ENCODE peak calls at places on chromosomes 16 and 17, in four cellular contexts. U, P, Q and S are unnamed samples.

GRCh38 chr16:86854058-86854621 is 275.8 kb downstream of the FOXL1 start:
- DNase-seq in U (peak; percentile 91), P (peak; percentile 89), Q (no peak), S (no peak)

GRCh38 chr17:52957411-52957810 is 798.9 kb upstream of the CA10 start:
- DNase-seq in U (no peak), P (no peak), Q (no peak), S (no peak)

GRCh38 chr16:79272141-79272577 is 328.4 kb downstream of the MAF start:
- DNase-seq in U (no peak), P (no peak), Q (no peak), S (no peak)

GRCh38 chr17:49741009-49741691 is 22.8 kb downstream of the FAM117A start:
- DNase-seq in U (peak; percentile 71), P (peak; percentile 15), Q (peak; percentile 54), S (no peak)

GRCh38 chr16:82031116-82032084 is 3.7 kb upstream of the HSD17B2 start:
- DNase-seq in U (peak; percentile 83), P (peak; percentile 74), Q (peak; percentile 65), S (peak; percentile 26)

GRCh38 chr16:65725156-65725845 is 603.4 kb upstream of the CDH11 start:
- DNase-seq in U (peak; percentile 28), P (no peak), Q (no peak), S (no peak)

GRCh38 chr17:32815460-32815859 is 61.5 kb downstream of the MYO1D start:
- DNase-seq in U (no peak), P (no peak), Q (no peak), S (no peak)

GRCh38 chr17:55420776-55421178 is 858 bp downstream of the MMD start:
- DNase-seq in U (peak; percentile 55), P (peak; percentile 34), Q (peak; percentile 14), S (no peak)

GRCh38 chr17:61488878-61489718 is 36.9 kb downstream of the TBX4 start:
- DNase-seq in U (no peak), P (no peak), Q (peak; percentile 51), S (no peak)

GRCh38 chr17:9002236-9002609 is 19.1 kb upstream of the NTN1 start:
- DNase-seq in U (no peak), P (no peak), Q (peak; percentile 17), S (no peak)

GRCh38 chr17:9004132-9004960 is 17.0 kb upstream of the NTN1 start:
- DNase-seq in U (no peak), P (no peak), Q (no peak), S (no peak)

GRCh38 chr17:9002610-9003354 is 18.5 kb upstream of the NTN1 start:
- DNase-seq in U (peak; percentile 60), P (no peak), Q (peak; percentile 28), S (no peak)

GRCh38 chr17:9004961-9005285 is 16.4 kb upstream of the NTN1 start:
- DNase-seq in U (no peak), P (no peak), Q (no peak), S (no peak)

GRCh38 chr17:9003355-9004131 is 17.8 kb upstream of the NTN1 start:
- DNase-seq in U (peak; percentile 12), P (no peak), Q (peak; percentile 21), S (no peak)
- TF ChIP-seq EZH2 in U (no peak), P (no peak), Q (no peak), S (no peak)

GRCh38 chr16:88282221-88283041 is 100.3 kb upstream of the ZNF469 start:
- DNase-seq in U (peak; percentile 64), P (peak; percentile 43), Q (peak; percentile 79), S (no peak)
- H3K9me3 ChIP-seq in U (no peaks in the 10 kb centered on the region), P (peaks cover 2% of the 10 kb centered on the region), Q (peaks cover 23% of the 10 kb centered on the region), S (no peaks in the 10 kb centered on the region)

GRCh38 chr17:79809530-79810137 is 12.8 kb upstream of the CBX8 start:
- DNase-seq in U (no peak), P (no peak), Q (no peak), S (no peak)

GRCh38 chr17:79808763-79809529 is 12.1 kb upstream of the CBX8 start:
- DNase-seq in U (no peak), P (peak; percentile 50), Q (peak; percentile 62), S (no peak)

GRCh38 chr17:79811888-79812205 is 15.0 kb upstream of the CBX8 start:
- DNase-seq in U (no peak), P (no peak), Q (no peak), S (no peak)

GRCh38 chr17:79811036-79811887 is 14.4 kb upstream of the CBX8 start:
- DNase-seq in U (peak; percentile 49), P (no peak), Q (peak; percentile 43), S (no peak)

GRCh38 chr17:79810138-79811027 is 13.5 kb upstream of the CBX8 start:
- DNase-seq in U (peak; percentile 86), P (peak; percentile 71), Q (peak; percentile 80), S (no peak)
- TF ChIP-seq EZH2 in U (no peak), P (no peak), Q (no peak), S (no peak)

DNA sequence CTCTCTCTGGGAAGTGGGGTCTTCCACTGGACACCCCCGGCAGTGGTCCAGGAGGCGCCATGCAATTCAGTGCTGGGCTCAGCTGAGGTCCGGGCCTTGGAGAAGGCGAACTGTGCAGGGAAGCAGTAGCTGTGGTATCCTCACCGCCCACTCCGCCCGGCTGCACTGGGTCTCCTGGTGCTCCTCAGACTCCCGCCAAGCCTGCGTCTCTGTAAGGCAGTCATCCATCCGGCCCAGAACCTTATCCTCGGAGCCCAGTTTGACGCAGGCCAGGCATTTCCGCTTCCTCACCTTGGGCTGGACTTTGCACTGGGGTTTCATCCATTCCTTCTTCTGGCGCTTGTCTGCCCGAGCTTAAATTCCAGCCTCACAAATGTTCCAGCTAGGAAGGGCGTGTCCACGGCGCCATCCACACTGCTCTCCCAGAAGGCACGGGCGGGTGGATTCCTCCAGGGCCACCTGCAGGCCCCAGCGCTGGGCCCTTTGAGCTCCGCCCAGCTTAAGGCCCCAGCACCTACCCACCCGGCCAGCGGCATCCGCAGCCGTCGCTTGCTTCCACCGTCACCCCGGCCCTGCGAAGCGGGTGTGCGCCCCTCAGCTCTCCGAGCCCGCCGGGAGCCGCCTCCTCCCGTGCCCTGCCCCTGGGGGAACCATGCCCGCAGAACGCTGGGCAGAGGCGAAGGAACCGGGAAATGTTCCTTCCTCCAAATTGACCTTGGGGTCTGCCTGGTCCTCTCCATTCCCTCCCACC is 1884.8 kb downstream of the TP53TG3F start:
- DNase-seq in U (no peak), P (no peak), Q (no peak), S (no peak)
- H3K9me3 ChIP-seq in U (peaks cover 3% of the 10 kb centered on the region), P (no peaks in the 10 kb centered on the region), Q (peaks cover 6% of the 10 kb centered on the region), S (no peaks in the 10 kb centered on the region)

GRCh38 chr17:7459961-7460545 is 15.2 kb downstream of the CHRNB1 start:
- DNase-seq in U (peak; percentile 38), P (no peak), Q (no peak), S (no peak)
- TF ChIP-seq EZH2 in U (no peak), P (no peak), Q (no peak), S (no peak)

DNA sequence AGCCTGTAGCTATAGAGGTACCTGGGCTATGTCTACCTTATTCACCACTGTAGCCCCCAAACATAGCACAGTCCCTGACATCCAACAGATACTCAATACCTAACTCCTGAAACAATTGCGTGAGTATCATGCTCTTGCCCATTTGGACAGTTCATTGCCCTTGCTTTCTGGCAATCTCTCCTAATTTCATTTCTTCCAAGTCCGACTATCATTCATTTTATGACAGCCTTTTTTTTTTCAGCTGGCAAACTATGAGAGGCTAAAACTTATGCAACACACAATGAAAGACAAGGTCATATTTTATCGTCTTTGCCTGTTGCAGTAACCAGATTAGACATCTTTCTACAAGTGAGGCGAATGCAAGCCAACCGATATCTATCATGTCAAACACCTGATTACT is 169.2 kb downstream of the RBFOX1 start:
- DNase-seq in U (no peak), P (no peak), Q (no peak), S (no peak)
- H3K9me3 ChIP-seq in U (no peaks in the 10 kb centered on the region), P (no peaks in the 10 kb centered on the region), Q (peaks cover 12% of the 10 kb centered on the region), S (no peaks in the 10 kb centered on the region)